ENCODE peak calls at places on chromosome X, in ten cellular contexts. One of them, this sample, is unnamed.

GRCh38 chrX:77966361-77966760 is 3.1 kb downstream of the PGAM4 start:
- DNase-seq in kidney glomerular epithelial cell: no peak
- DNase-seq in mucosa of descending colon: no peak
- DNase-seq in CD4-positive, alpha-beta T cell: no peak
- DNase-seq in SW480: no peak
- DNase-seq in left cardiac atrium: no peak
- DNase-seq in hypothalamus: no peak
- DNase-seq in activated T-helper 1 cell treated with anti-CD3 and anti-CD28 coated beads, Interleukin-2, amount 50 U/mL, for 16 hours: no peak
- DNase-seq in NCI-H1105: no peak
- DNase-seq in ascending aorta: no peak
- DNase-seq in this sample: no peak

GRCh38 chrX:74537011-74537390 is 77.4 kb downstream of the RLIM start:
- DNase-seq in CD4-positive, alpha-beta T cell: no peak
- DNase-seq in ascending aorta: no peak
- DNase-seq in activated T-helper 1 cell treated with anti-CD3 and anti-CD28 coated beads, Interleukin-2, amount 50 U/mL, for 16 hours: no peak
- DNase-seq in left cardiac atrium: peak
- DNase-seq in NCI-H1105: no peak
- DNase-seq in mucosa of descending colon: no peak
- DNase-seq in SW480: no peak
- DNase-seq in kidney glomerular epithelial cell: no peak
- DNase-seq in hypothalamus: no peak
- DNase-seq in this sample: peak

GRCh38 chrX:97039363-97040029 is 155.8 kb downstream of the RPA4 start:
- DNase-seq in hypothalamus: no peak
- DNase-seq in kidney glomerular epithelial cell: peak
- DNase-seq in activated T-helper 1 cell treated with anti-CD3 and anti-CD28 coated beads, Interleukin-2, amount 50 U/mL, for 16 hours: no peak
- DNase-seq in CD4-positive, alpha-beta T cell: no peak
- DNase-seq in SW480: no peak
- DNase-seq in mucosa of descending colon: peak
- DNase-seq in ascending aorta: no peak
- DNase-seq in left cardiac atrium: peak
- DNase-seq in NCI-H1105: peak
- DNase-seq in this sample: peak

GRCh38 chrX:68413254-68413653 is 20.0 kb downstream of the OPHN1 start:
- DNase-seq in ascending aorta: no peak
- DNase-seq in CD4-positive, alpha-beta T cell: no peak
- DNase-seq in NCI-H1105: no peak
- DNase-seq in kidney glomerular epithelial cell: no peak
- DNase-seq in hypothalamus: no peak
- DNase-seq in left cardiac atrium: no peak
- DNase-seq in mucosa of descending colon: no peak
- DNase-seq in SW480: no peak
- DNase-seq in activated T-helper 1 cell treated with anti-CD3 and anti-CD28 coated beads, Interleukin-2, amount 50 U/mL, for 16 hours: no peak
- DNase-seq in this sample: no peak

GRCh38 chrX:150200820-150201287 is 162.3 kb upstream of the MAMLD1 start:
- DNase-seq in left cardiac atrium: peak
- DNase-seq in NCI-H1105: peak
- DNase-seq in CD4-positive, alpha-beta T cell: no peak
- DNase-seq in activated T-helper 1 cell treated with anti-CD3 and anti-CD28 coated beads, Interleukin-2, amount 50 U/mL, for 16 hours: no peak
- DNase-seq in mucosa of descending colon: peak
- DNase-seq in kidney glomerular epithelial cell: peak
- DNase-seq in hypothalamus: no peak
- DNase-seq in SW480: peak
- DNase-seq in ascending aorta: peak
- DNase-seq in this sample: peak

GRCh38 chrX:108053218-108053617 is 8.4 kb downstream of the VSIG1 start:
- DNase-seq in SW480: no peak
- DNase-seq in ascending aorta: no peak
- DNase-seq in CD4-positive, alpha-beta T cell: no peak
- DNase-seq in left cardiac atrium: no peak
- DNase-seq in activated T-helper 1 cell treated with anti-CD3 and anti-CD28 coated beads, Interleukin-2, amount 50 U/mL, for 16 hours: no peak
- DNase-seq in mucosa of descending colon: no peak
- DNase-seq in kidney glomerular epithelial cell: no peak
- DNase-seq in NCI-H1105: no peak
- DNase-seq in hypothalamus: no peak
- DNase-seq in this sample: no peak

GRCh38 chrX:3026074-3026588 is 15.1 kb upstream of the ARSF start:
- DNase-seq in NCI-H1105: no peak
- DNase-seq in hypothalamus: no peak
- DNase-seq in mucosa of descending colon: peak
- DNase-seq in SW480: no peak
- DNase-seq in CD4-positive, alpha-beta T cell: no peak
- DNase-seq in left cardiac atrium: no peak
- DNase-seq in kidney glomerular epithelial cell: no peak
- DNase-seq in ascending aorta: no peak
- DNase-seq in activated T-helper 1 cell treated with anti-CD3 and anti-CD28 coated beads, Interleukin-2, amount 50 U/mL, for 16 hours: no peak
- DNase-seq in this sample: no peak

GRCh38 chrX:39854772-39855747 is 242.7 kb downstream of the BCOR start:
- DNase-seq in mucosa of descending colon: peak
- DNase-seq in NCI-H1105: no peak
- DNase-seq in CD4-positive, alpha-beta T cell: peak
- DNase-seq in activated T-helper 1 cell treated with anti-CD3 and anti-CD28 coated beads, Interleukin-2, amount 50 U/mL, for 16 hours: peak
- DNase-seq in SW480: peak
- DNase-seq in hypothalamus: no peak
- DNase-seq in kidney glomerular epithelial cell: no peak
- DNase-seq in left cardiac atrium: no peak
- DNase-seq in ascending aorta: no peak
- DNase-seq in this sample: no peak

GRCh38 chrX:49106930-49107329 is 16.6 kb downstream of the GPKOW start:
- DNase-seq in SW480: peak
- DNase-seq in activated T-helper 1 cell treated with anti-CD3 and anti-CD28 coated beads, Interleukin-2, amount 50 U/mL, for 16 hours: no peak
- DNase-seq in ascending aorta: no peak
- DNase-seq in kidney glomerular epithelial cell: peak
- DNase-seq in mucosa of descending colon: peak
- DNase-seq in left cardiac atrium: no peak
- DNase-seq in CD4-positive, alpha-beta T cell: no peak
- DNase-seq in NCI-H1105: no peak
- DNase-seq in hypothalamus: peak
- DNase-seq in this sample: peak

GRCh38 chrX:40130207-40130606 is 32.4 kb upstream of the BCOR start:
- DNase-seq in kidney glomerular epithelial cell: peak
- DNase-seq in CD4-positive, alpha-beta T cell: no peak
- DNase-seq in ascending aorta: peak
- DNase-seq in left cardiac atrium: no peak
- DNase-seq in mucosa of descending colon: no peak
- DNase-seq in SW480: no peak
- DNase-seq in activated T-helper 1 cell treated with anti-CD3 and anti-CD28 coated beads, Interleukin-2, amount 50 U/mL, for 16 hours: no peak
- DNase-seq in hypothalamus: no peak
- DNase-seq in NCI-H1105: no peak
- DNase-seq in this sample: peak

GRCh38 chrX:153970398-153971123 is 1.1 kb downstream of the HCFC1 start:
- DNase-seq in left cardiac atrium: no peak
- DNase-seq in activated T-helper 1 cell treated with anti-CD3 and anti-CD28 coated beads, Interleukin-2, amount 50 U/mL, for 16 hours: no peak
- DNase-seq in hypothalamus: peak
- DNase-seq in SW480: peak
- DNase-seq in ascending aorta: no peak
- DNase-seq in kidney glomerular epithelial cell: no peak
- DNase-seq in mucosa of descending colon: no peak
- DNase-seq in NCI-H1105: peak
- DNase-seq in CD4-positive, alpha-beta T cell: peak
- DNase-seq in this sample: peak

GRCh38 chrX:15953801-15954200 is 99.2 kb upstream of the AP1S2 start:
- DNase-seq in activated T-helper 1 cell treated with anti-CD3 and anti-CD28 coated beads, Interleukin-2, amount 50 U/mL, for 16 hours: no peak
- DNase-seq in SW480: no peak
- DNase-seq in NCI-H1105: no peak
- DNase-seq in hypothalamus: no peak
- DNase-seq in CD4-positive, alpha-beta T cell: no peak
- DNase-seq in kidney glomerular epithelial cell: no peak
- DNase-seq in ascending aorta: no peak
- DNase-seq in left cardiac atrium: no peak
- DNase-seq in mucosa of descending colon: no peak
- DNase-seq in this sample: no peak

GRCh38 chrX:39149761-39150160 is 348.5 kb downstream of the MID1IP1 start:
- DNase-seq in left cardiac atrium: peak
- DNase-seq in kidney glomerular epithelial cell: no peak
- DNase-seq in SW480: peak
- DNase-seq in activated T-helper 1 cell treated with anti-CD3 and anti-CD28 coated beads, Interleukin-2, amount 50 U/mL, for 16 hours: peak
- DNase-seq in ascending aorta: peak
- DNase-seq in mucosa of descending colon: peak
- DNase-seq in hypothalamus: peak
- DNase-seq in CD4-positive, alpha-beta T cell: peak
- DNase-seq in NCI-H1105: no peak
- DNase-seq in this sample: peak

GRCh38 chrX:115898382-115899001 is 272.1 kb upstream of the AGTR2 start:
- DNase-seq in activated T-helper 1 cell treated with anti-CD3 and anti-CD28 coated beads, Interleukin-2, amount 50 U/mL, for 16 hours: no peak
- DNase-seq in CD4-positive, alpha-beta T cell: no peak
- DNase-seq in left cardiac atrium: peak
- DNase-seq in NCI-H1105: no peak
- DNase-seq in mucosa of descending colon: peak
- DNase-seq in hypothalamus: peak
- DNase-seq in SW480: no peak
- DNase-seq in kidney glomerular epithelial cell: no peak
- DNase-seq in ascending aorta: peak
- DNase-seq in this sample: no peak

GRCh38 chrX:2401590-2402360 is 99.0 kb downstream of the DHRSX start:
- DNase-seq in hypothalamus: no peak
- DNase-seq in mucosa of descending colon: peak
- DNase-seq in kidney glomerular epithelial cell: no peak
- DNase-seq in left cardiac atrium: no peak
- DNase-seq in SW480: peak
- DNase-seq in ascending aorta: no peak
- DNase-seq in NCI-H1105: no peak
- DNase-seq in activated T-helper 1 cell treated with anti-CD3 and anti-CD28 coated beads, Interleukin-2, amount 50 U/mL, for 16 hours: no peak
- DNase-seq in CD4-positive, alpha-beta T cell: no peak
- DNase-seq in this sample: peak

GRCh38 chrX:2445662-2446623 is 54.8 kb downstream of the DHRSX start:
- DNase-seq in NCI-H1105: no peak
- DNase-seq in kidney glomerular epithelial cell: no peak
- DNase-seq in SW480: no peak
- DNase-seq in CD4-positive, alpha-beta T cell: no peak
- DNase-seq in mucosa of descending colon: no peak
- DNase-seq in hypothalamus: no peak
- DNase-seq in activated T-helper 1 cell treated with anti-CD3 and anti-CD28 coated beads, Interleukin-2, amount 50 U/mL, for 16 hours: no peak
- DNase-seq in ascending aorta: no peak
- DNase-seq in left cardiac atrium: no peak
- DNase-seq in this sample: no peak

GRCh38 chrX:148270499-148270898 is 229.9 kb upstream of the AFF2 start:
- DNase-seq in mucosa of descending colon: no peak
- DNase-seq in NCI-H1105: no peak
- DNase-seq in activated T-helper 1 cell treated with anti-CD3 and anti-CD28 coated beads, Interleukin-2, amount 50 U/mL, for 16 hours: no peak
- DNase-seq in SW480: no peak
- DNase-seq in CD4-positive, alpha-beta T cell: no peak
- DNase-seq in hypothalamus: no peak
- DNase-seq in ascending aorta: no peak
- DNase-seq in kidney glomerular epithelial cell: no peak
- DNase-seq in left cardiac atrium: no peak
- DNase-seq in this sample: no peak

GRCh38 chrX:44216171-44216570 is 127.3 kb downstream of the EFHC2 start:
- DNase-seq in left cardiac atrium: no peak
- DNase-seq in NCI-H1105: no peak
- DNase-seq in ascending aorta: no peak
- DNase-seq in hypothalamus: no peak
- DNase-seq in activated T-helper 1 cell treated with anti-CD3 and anti-CD28 coated beads, Interleukin-2, amount 50 U/mL, for 16 hours: no peak
- DNase-seq in CD4-positive, alpha-beta T cell: no peak
- DNase-seq in SW480: no peak
- DNase-seq in mucosa of descending colon: no peak
- DNase-seq in kidney glomerular epithelial cell: no peak
- DNase-seq in this sample: no peak

GRCh38 chrX:318739-319578 is at the start of gene GTPBP6:
- DNase-seq in activated T-helper 1 cell treated with anti-CD3 and anti-CD28 coated beads, Interleukin-2, amount 50 U/mL, for 16 hours: peak
- DNase-seq in ascending aorta: peak
- DNase-seq in NCI-H1105: no peak
- DNase-seq in hypothalamus: no peak
- DNase-seq in mucosa of descending colon: peak
- DNase-seq in CD4-positive, alpha-beta T cell: peak
- DNase-seq in kidney glomerular epithelial cell: no peak
- DNase-seq in left cardiac atrium: peak
- DNase-seq in SW480: peak
- DNase-seq in this sample: peak

GRCh38 chrX:153597351-153597750 is 1.6 kb downstream of the CCNQ start:
- DNase-seq in SW480: no peak
- DNase-seq in activated T-helper 1 cell treated with anti-CD3 and anti-CD28 coated beads, Interleukin-2, amount 50 U/mL, for 16 hours: no peak
- DNase-seq in kidney glomerular epithelial cell: no peak
- DNase-seq in CD4-positive, alpha-beta T cell: no peak
- DNase-seq in left cardiac atrium: no peak
- DNase-seq in hypothalamus: no peak
- DNase-seq in ascending aorta: no peak
- DNase-seq in mucosa of descending colon: no peak
- DNase-seq in NCI-H1105: no peak
- DNase-seq in this sample: no peak

GRCh38 chrX:85622635-85623034 is 243.2 kb upstream of the POF1B start:
- DNase-seq in ascending aorta: no peak
- DNase-seq in activated T-helper 1 cell treated with anti-CD3 and anti-CD28 coated beads, Interleukin-2, amount 50 U/mL, for 16 hours: no peak
- DNase-seq in CD4-positive, alpha-beta T cell: no peak
- DNase-seq in SW480: no peak
- DNase-seq in kidney glomerular epithelial cell: no peak
- DNase-seq in mucosa of descending colon: no peak
- DNase-seq in NCI-H1105: no peak
- DNase-seq in left cardiac atrium: no peak
- DNase-seq in hypothalamus: no peak
- DNase-seq in this sample: no peak

GRCh38 chrX:13968198-13968597 is 61.5 kb downstream of the GEMIN8 start:
- DNase-seq in kidney glomerular epithelial cell: no peak
- DNase-seq in activated T-helper 1 cell treated with anti-CD3 and anti-CD28 coated beads, Interleukin-2, amount 50 U/mL, for 16 hours: no peak
- DNase-seq in SW480: no peak
- DNase-seq in NCI-H1105: no peak
- DNase-seq in left cardiac atrium: no peak
- DNase-seq in hypothalamus: no peak
- DNase-seq in ascending aorta: no peak
- DNase-seq in CD4-positive, alpha-beta T cell: no peak
- DNase-seq in mucosa of descending colon: no peak
- DNase-seq in this sample: no peak

GRCh38 chrX:82412851-82413250 is 1095.2 kb upstream of the POU3F4 start:
- DNase-seq in NCI-H1105: no peak
- DNase-seq in ascending aorta: no peak
- DNase-seq in CD4-positive, alpha-beta T cell: no peak
- DNase-seq in left cardiac atrium: no peak
- DNase-seq in kidney glomerular epithelial cell: no peak
- DNase-seq in activated T-helper 1 cell treated with anti-CD3 and anti-CD28 coated beads, Interleukin-2, amount 50 U/mL, for 16 hours: no peak
- DNase-seq in SW480: no peak
- DNase-seq in mucosa of descending colon: no peak
- DNase-seq in hypothalamus: no peak
- DNase-seq in this sample: no peak

GRCh38 chrX:22389544-22390243 is 117.0 kb downstream of the CBLL2 start:
- DNase-seq in CD4-positive, alpha-beta T cell: no peak
- DNase-seq in hypothalamus: no peak
- DNase-seq in left cardiac atrium: no peak
- DNase-seq in NCI-H1105: peak
- DNase-seq in ascending aorta: no peak
- DNase-seq in activated T-helper 1 cell treated with anti-CD3 and anti-CD28 coated beads, Interleukin-2, amount 50 U/mL, for 16 hours: no peak
- DNase-seq in SW480: no peak
- DNase-seq in mucosa of descending colon: no peak
- DNase-seq in kidney glomerular epithelial cell: peak
- DNase-seq in this sample: peak

GRCh38 chrX:118520858-118521206 is 25.2 kb downstream of the DOCK11 start:
- DNase-seq in ascending aorta: no peak
- DNase-seq in hypothalamus: no peak
- DNase-seq in activated T-helper 1 cell treated with anti-CD3 and anti-CD28 coated beads, Interleukin-2, amount 50 U/mL, for 16 hours: no peak
- DNase-seq in kidney glomerular epithelial cell: no peak
- DNase-seq in mucosa of descending colon: no peak
- DNase-seq in CD4-positive, alpha-beta T cell: no peak
- DNase-seq in SW480: no peak
- DNase-seq in left cardiac atrium: no peak
- DNase-seq in NCI-H1105: no peak
- DNase-seq in this sample: no peak

GRCh38 chrX:152884171-152884570 is 13.7 kb upstream of the ZNF185 start:
- DNase-seq in activated T-helper 1 cell treated with anti-CD3 and anti-CD28 coated beads, Interleukin-2, amount 50 U/mL, for 16 hours: no peak
- DNase-seq in kidney glomerular epithelial cell: no peak
- DNase-seq in NCI-H1105: no peak
- DNase-seq in mucosa of descending colon: no peak
- DNase-seq in left cardiac atrium: no peak
- DNase-seq in SW480: peak
- DNase-seq in CD4-positive, alpha-beta T cell: no peak
- DNase-seq in ascending aorta: no peak
- DNase-seq in hypothalamus: no peak
- DNase-seq in this sample: no peak

GRCh38 chrX:53190363-53190960 is 34.5 kb downstream of the KDM5C start:
- DNase-seq in left cardiac atrium: no peak
- DNase-seq in ascending aorta: no peak
- DNase-seq in kidney glomerular epithelial cell: no peak
- DNase-seq in mucosa of descending colon: peak
- DNase-seq in activated T-helper 1 cell treated with anti-CD3 and anti-CD28 coated beads, Interleukin-2, amount 50 U/mL, for 16 hours: no peak
- DNase-seq in CD4-positive, alpha-beta T cell: no peak
- DNase-seq in SW480: no peak
- DNase-seq in NCI-H1105: no peak
- DNase-seq in hypothalamus: no peak
- DNase-seq in this sample: no peak

GRCh38 chrX:30889147-30890125 is at the start of gene TAB3:
- DNase-seq in SW480: peak
- DNase-seq in mucosa of descending colon: peak
- DNase-seq in left cardiac atrium: peak
- DNase-seq in hypothalamus: peak
- DNase-seq in NCI-H1105: peak
- DNase-seq in ascending aorta: peak
- DNase-seq in kidney glomerular epithelial cell: peak
- DNase-seq in activated T-helper 1 cell treated with anti-CD3 and anti-CD28 coated beads, Interleukin-2, amount 50 U/mL, for 16 hours: peak
- DNase-seq in CD4-positive, alpha-beta T cell: peak
- DNase-seq in this sample: peak

This sample was measured in EH.